ENCODE peak calls at places on chromosomes 12 and 14, in nine cellular contexts. One of them, this sample, is unnamed. For H3K4me1, the result is how much of the 10 kb centered on the place peaks cover.

GRCh38 chr14:77638738-77639137 is 22.3 kb upstream of the SPTLC2 start:
- DNase-seq in tibial artery: no peak
- DNase-seq in ovary: no peak
- DNase-seq in heart left ventricle: no peak
- DNase-seq in stomach: no peak
- DNase-seq in A549: peak
- DNase-seq in lower lobe of right lung: no peak
- DNase-seq in GM23248: peak
- DNase-seq in CD8-positive, alpha-beta memory T cell: no peak
- DNase-seq in this sample: no peak

GRCh38 chr14:104343690-104344640 is 205.6 kb downstream of the KIF26A start:
- DNase-seq in tibial artery: peak
- DNase-seq in ovary: peak
- DNase-seq in heart left ventricle: no peak
- DNase-seq in stomach: peak
- DNase-seq in A549: no peak
- DNase-seq in lower lobe of right lung: peak
- DNase-seq in GM23248: no peak
- DNase-seq in CD8-positive, alpha-beta memory T cell: no peak
- DNase-seq in this sample: peak

GRCh38 chr12:106078358-106079025 is 60.3 kb downstream of the NUAK1 start:
- DNase-seq in tibial artery: peak
- DNase-seq in ovary: no peak
- DNase-seq in heart left ventricle: peak
- DNase-seq in stomach: no peak
- DNase-seq in A549: peak
- DNase-seq in lower lobe of right lung: no peak
- DNase-seq in GM23248: peak
- DNase-seq in CD8-positive, alpha-beta memory T cell: no peak
- DNase-seq in this sample: no peak

GRCh38 chr12:97781342-97781741 is 318.7 kb downstream of the RMST start:
- DNase-seq in tibial artery: no peak
- DNase-seq in ovary: no peak
- DNase-seq in heart left ventricle: no peak
- DNase-seq in stomach: no peak
- DNase-seq in A549: no peak
- DNase-seq in lower lobe of right lung: no peak
- DNase-seq in GM23248: no peak
- DNase-seq in CD8-positive, alpha-beta memory T cell: no peak
- DNase-seq in this sample: no peak

GRCh38 chr12:80086025-80086424 is 13.3 kb upstream of the OTOGL start:
- DNase-seq in tibial artery: no peak
- DNase-seq in ovary: no peak
- DNase-seq in heart left ventricle: no peak
- DNase-seq in stomach: no peak
- DNase-seq in A549: no peak
- DNase-seq in lower lobe of right lung: no peak
- DNase-seq in GM23248: no peak
- DNase-seq in CD8-positive, alpha-beta memory T cell: no peak
- DNase-seq in this sample: no peak

GRCh38 chr14:20512139-20512905 is 7.0 kb downstream of the RNASE10 start:
- DNase-seq in tibial artery: no peak
- DNase-seq in ovary: no peak
- DNase-seq in heart left ventricle: no peak
- DNase-seq in stomach: no peak
- DNase-seq in A549: no peak
- DNase-seq in lower lobe of right lung: no peak
- DNase-seq in GM23248: peak
- DNase-seq in CD8-positive, alpha-beta memory T cell: no peak
- DNase-seq in this sample: no peak

GRCh38 chr12:130765186-130765659 is 49.1 kb upstream of the RIMBP2 start:
- DNase-seq in tibial artery: no peak
- DNase-seq in ovary: no peak
- DNase-seq in heart left ventricle: no peak
- DNase-seq in stomach: no peak
- DNase-seq in A549: peak
- DNase-seq in lower lobe of right lung: no peak
- DNase-seq in GM23248: peak
- DNase-seq in CD8-positive, alpha-beta memory T cell: no peak
- DNase-seq in this sample: no peak

GRCh38 chr14:102849522-102850379 is 72.5 kb downstream of the TRAF3 start:
- DNase-seq in tibial artery: no peak
- DNase-seq in ovary: no peak
- DNase-seq in heart left ventricle: no peak
- DNase-seq in stomach: peak
- DNase-seq in A549: no peak
- DNase-seq in lower lobe of right lung: no peak
- DNase-seq in GM23248: peak
- DNase-seq in CD8-positive, alpha-beta memory T cell: no peak
- DNase-seq in this sample: no peak

GRCh38 chr12:53695148-53696138 is 19.6 kb upstream of the ATP5MC2 start:
- DNase-seq in tibial artery: peak
- DNase-seq in ovary: no peak
- DNase-seq in heart left ventricle: no peak
- DNase-seq in stomach: peak
- DNase-seq in A549: peak
- DNase-seq in lower lobe of right lung: no peak
- DNase-seq in GM23248: peak
- DNase-seq in CD8-positive, alpha-beta memory T cell: no peak
- DNase-seq in this sample: no peak

GRCh38 chr12:103813426-103813825 is 27.6 kb downstream of the NT5DC3 start:
- DNase-seq in tibial artery: no peak
- DNase-seq in ovary: no peak
- DNase-seq in heart left ventricle: no peak
- DNase-seq in stomach: no peak
- DNase-seq in A549: no peak
- DNase-seq in lower lobe of right lung: no peak
- DNase-seq in GM23248: no peak
- DNase-seq in CD8-positive, alpha-beta memory T cell: no peak
- DNase-seq in this sample: no peak

GRCh38 chr12:103812789-103813188 is 28.2 kb downstream of the NT5DC3 start:
- DNase-seq in tibial artery: no peak
- DNase-seq in ovary: no peak
- DNase-seq in heart left ventricle: no peak
- DNase-seq in stomach: no peak
- DNase-seq in A549: no peak
- DNase-seq in lower lobe of right lung: no peak
- DNase-seq in GM23248: no peak
- DNase-seq in CD8-positive, alpha-beta memory T cell: no peak
- DNase-seq in this sample: no peak

GRCh38 chr12:103814436-103814835 is 26.6 kb downstream of the NT5DC3 start:
- DNase-seq in tibial artery: no peak
- DNase-seq in ovary: no peak
- DNase-seq in heart left ventricle: no peak
- DNase-seq in stomach: no peak
- DNase-seq in A549: no peak
- DNase-seq in lower lobe of right lung: no peak
- DNase-seq in GM23248: no peak
- DNase-seq in CD8-positive, alpha-beta memory T cell: no peak
- DNase-seq in this sample: no peak

GRCh38 chr12:103811791-103812190 is 29.2 kb downstream of the NT5DC3 start:
- DNase-seq in tibial artery: no peak
- DNase-seq in ovary: no peak
- DNase-seq in heart left ventricle: no peak
- DNase-seq in stomach: no peak
- DNase-seq in A549: no peak
- DNase-seq in lower lobe of right lung: no peak
- DNase-seq in GM23248: no peak
- DNase-seq in CD8-positive, alpha-beta memory T cell: no peak
- DNase-seq in this sample: no peak

GRCh38 chr12:103813949-103814348 is 27.1 kb downstream of the NT5DC3 start:
- DNase-seq in tibial artery: no peak
- DNase-seq in ovary: no peak
- DNase-seq in heart left ventricle: no peak
- DNase-seq in stomach: no peak
- DNase-seq in A549: no peak
- DNase-seq in lower lobe of right lung: no peak
- DNase-seq in GM23248: no peak
- DNase-seq in CD8-positive, alpha-beta memory T cell: no peak
- DNase-seq in this sample: no peak
- H3K27ac ChIP-seq in tibial artery: peak
- H3K27ac ChIP-seq in ovary: no peak
- H3K27ac ChIP-seq in heart left ventricle: no peak
- H3K27ac ChIP-seq in stomach: no peak
- H3K27ac ChIP-seq in A549: no peak
- H3K27ac ChIP-seq in lower lobe of right lung: no peak
- H3K27ac ChIP-seq in GM23248: no peak
- H3K27ac ChIP-seq in CD8-positive, alpha-beta memory T cell: no peak
- H3K27ac ChIP-seq in this sample: no peak

GRCh38 chr12:49091836-49092085 is 2.8 kb downstream of the DHH start:
- DNase-seq in tibial artery: no peak
- DNase-seq in ovary: no peak
- DNase-seq in heart left ventricle: no peak
- DNase-seq in stomach: no peak
- DNase-seq in A549: no peak
- DNase-seq in lower lobe of right lung: no peak
- DNase-seq in GM23248: no peak
- DNase-seq in CD8-positive, alpha-beta memory T cell: no peak
- DNase-seq in this sample: no peak
- H3K4me1 ChIP-seq in tibial artery: under half
- H3K4me1 ChIP-seq in ovary: under half
- H3K4me1 ChIP-seq in heart left ventricle: half or more
- H3K4me1 ChIP-seq in stomach: half or more
- H3K4me1 ChIP-seq in A549: under half
- H3K4me1 ChIP-seq in lower lobe of right lung: half or more
- H3K4me1 ChIP-seq in GM23248: under half
- H3K4me1 ChIP-seq in CD8-positive, alpha-beta memory T cell: half or more
- H3K4me1 ChIP-seq in this sample: under half

GRCh38 chr14:30873308-30874119 is 845 bp upstream of the COCH start:
- DNase-seq in tibial artery: no peak
- DNase-seq in ovary: no peak
- DNase-seq in heart left ventricle: no peak
- DNase-seq in stomach: no peak
- DNase-seq in A549: no peak
- DNase-seq in lower lobe of right lung: no peak
- DNase-seq in GM23248: no peak
- DNase-seq in CD8-positive, alpha-beta memory T cell: no peak
- DNase-seq in this sample: no peak
- H3K4me3 ChIP-seq in tibial artery: peak
- H3K4me3 ChIP-seq in ovary: no peak
- H3K4me3 ChIP-seq in heart left ventricle: peak
- H3K4me3 ChIP-seq in stomach: peak
- H3K4me3 ChIP-seq in A549: peak
- H3K4me3 ChIP-seq in lower lobe of right lung: peak
- H3K4me3 ChIP-seq in GM23248: no peak
- H3K4me3 ChIP-seq in CD8-positive, alpha-beta memory T cell: no peak
- H3K4me3 ChIP-seq in this sample: no peak

DNA sequence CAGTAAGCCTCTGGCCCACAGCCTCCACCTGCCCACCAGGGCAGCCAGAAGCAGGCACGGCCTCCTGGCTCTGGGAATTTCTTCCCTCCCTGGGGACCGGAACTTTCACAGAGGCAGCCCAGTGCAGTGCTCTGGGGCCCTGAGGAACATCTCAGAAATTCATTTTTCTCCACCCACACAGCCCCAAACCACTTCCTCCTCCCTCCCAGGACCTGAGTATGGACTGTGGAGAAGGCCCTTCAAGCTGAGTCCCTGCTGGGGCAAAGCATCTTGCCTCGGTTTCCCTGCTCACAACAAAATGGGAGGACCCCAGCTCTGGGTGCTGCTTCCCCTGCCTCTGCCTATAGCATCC is 90.4 kb downstream of the CHGA start:
- DNase-seq in tibial artery: peak
- DNase-seq in ovary: no peak
- DNase-seq in heart left ventricle: no peak
- DNase-seq in stomach: no peak
- DNase-seq in A549: no peak
- DNase-seq in lower lobe of right lung: no peak
- DNase-seq in GM23248: peak
- DNase-seq in CD8-positive, alpha-beta memory T cell: no peak
- DNase-seq in this sample: no peak
- H3K27ac ChIP-seq in tibial artery: peak
- H3K27ac ChIP-seq in ovary: no peak
- H3K27ac ChIP-seq in heart left ventricle: peak
- H3K27ac ChIP-seq in stomach: no peak
- H3K27ac ChIP-seq in A549: peak
- H3K27ac ChIP-seq in lower lobe of right lung: no peak
- H3K27ac ChIP-seq in GM23248: peak
- H3K27ac ChIP-seq in CD8-positive, alpha-beta memory T cell: no peak
- H3K27ac ChIP-seq in this sample: no peak

GRCh38 chr12:14417717-14418116 is 52.2 kb downstream of the ATF7IP start:
- DNase-seq in tibial artery: no peak
- DNase-seq in ovary: no peak
- DNase-seq in heart left ventricle: peak
- DNase-seq in stomach: peak
- DNase-seq in A549: peak
- DNase-seq in lower lobe of right lung: peak
- DNase-seq in GM23248: peak
- DNase-seq in CD8-positive, alpha-beta memory T cell: peak
- DNase-seq in this sample: peak

GRCh38 chr12:14418526-14418925 is 53.0 kb downstream of the ATF7IP start:
- DNase-seq in tibial artery: no peak
- DNase-seq in ovary: no peak
- DNase-seq in heart left ventricle: no peak
- DNase-seq in stomach: no peak
- DNase-seq in A549: no peak
- DNase-seq in lower lobe of right lung: no peak
- DNase-seq in GM23248: peak
- DNase-seq in CD8-positive, alpha-beta memory T cell: peak
- DNase-seq in this sample: peak

GRCh38 chr12:14410841-14411569 is 45.5 kb downstream of the ATF7IP start:
- DNase-seq in tibial artery: no peak
- DNase-seq in ovary: no peak
- DNase-seq in heart left ventricle: no peak
- DNase-seq in stomach: no peak
- DNase-seq in A549: no peak
- DNase-seq in lower lobe of right lung: no peak
- DNase-seq in GM23248: peak
- DNase-seq in CD8-positive, alpha-beta memory T cell: no peak
- DNase-seq in this sample: no peak

DNA sequence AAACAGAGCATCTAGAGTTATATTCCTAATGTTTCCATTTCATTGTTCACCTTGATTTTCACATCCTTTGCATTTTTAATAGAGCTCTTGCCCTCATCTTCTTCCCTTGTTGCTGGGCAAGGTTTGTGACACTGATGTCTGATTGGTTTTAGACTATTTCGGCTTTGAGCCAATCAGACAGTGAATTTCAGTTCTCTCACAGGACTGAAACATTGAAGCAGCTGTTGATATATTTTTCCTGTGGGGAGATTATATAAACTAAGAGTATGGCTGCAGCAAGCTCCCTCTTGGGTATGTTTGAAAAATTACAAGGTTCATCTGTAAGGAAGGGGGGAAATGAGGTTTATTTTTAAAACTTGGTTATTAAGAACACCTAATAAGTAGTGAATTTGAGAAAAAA is 51.2 kb downstream of the ATF7IP start:
- DNase-seq in tibial artery: no peak
- DNase-seq in ovary: no peak
- DNase-seq in heart left ventricle: no peak
- DNase-seq in stomach: no peak
- DNase-seq in A549: peak
- DNase-seq in lower lobe of right lung: no peak
- DNase-seq in GM23248: peak
- DNase-seq in CD8-positive, alpha-beta memory T cell: peak
- DNase-seq in this sample: peak
- H3K4me1 ChIP-seq in tibial artery: under half
- H3K4me1 ChIP-seq in ovary: under half
- H3K4me1 ChIP-seq in heart left ventricle: half or more
- H3K4me1 ChIP-seq in stomach: half or more
- H3K4me1 ChIP-seq in A549: under half
- H3K4me1 ChIP-seq in lower lobe of right lung: under half
- H3K4me1 ChIP-seq in GM23248: under half
- H3K4me1 ChIP-seq in CD8-positive, alpha-beta memory T cell: half or more
- H3K4me1 ChIP-seq in this sample: half or more

GRCh38 chr14:60642270-60642789 is 6.9 kb downstream of the SIX1 start:
- DNase-seq in tibial artery: no peak
- DNase-seq in ovary: no peak
- DNase-seq in heart left ventricle: no peak
- DNase-seq in stomach: no peak
- DNase-seq in A549: no peak
- DNase-seq in lower lobe of right lung: no peak
- DNase-seq in GM23248: no peak
- DNase-seq in CD8-positive, alpha-beta memory T cell: no peak
- DNase-seq in this sample: no peak
- H3K4me3 ChIP-seq in tibial artery: peak
- H3K4me3 ChIP-seq in ovary: no peak
- H3K4me3 ChIP-seq in heart left ventricle: no peak
- H3K4me3 ChIP-seq in stomach: no peak
- H3K4me3 ChIP-seq in A549: no peak
- H3K4me3 ChIP-seq in lower lobe of right lung: no peak
- H3K4me3 ChIP-seq in GM23248: no peak
- H3K4me3 ChIP-seq in CD8-positive, alpha-beta memory T cell: no peak
- H3K4me3 ChIP-seq in this sample: no peak

This sample was measured in naive thymus-derived CD4-positive, alpha-beta T cell.